ENCODE peak calls at places on chromosomes 1 and 21, in ten cellular contexts. P is foreskin fibroblast; K is adrenal gland; J is NCI-H2171; T is Jurkat, Clone E6-1; L is GM20000; M is 8988T; F is iPS-NIHi11; D is SHP77; G is GM12878. B is an unnamed sample.

GRCh38 chr1:175725684-175726083 is 17.7 kb downstream of the TNR start:
- DNase-seq in P (peak), K (no peak), J (no peak), T (peak), L (peak), M (no peak), F (peak), D (no peak), G (no peak), B (no peak)

GRCh38 chr21:41360072-41360821 is 1.6 kb upstream of the MX2 start:
- DNase-seq in P (peak), K (peak), J (no peak), T (no peak), L (no peak), M (no peak), F (no peak), D (peak), G (no peak), B (no peak)

GRCh38 chr1:36223373-36223995 is 759 bp upstream of the THRAP3 start:
- DNase-seq in P (peak), K (no peak), J (no peak), T (peak), L (peak), M (no peak), F (no peak), D (peak), G (peak), B (peak)

GRCh38 chr1:65254320-65255087 is 54.8 kb upstream of the DNAJC6 start:
- DNase-seq in P (peak), K (peak), J (peak), T (peak), L (peak), M (peak), F (peak), D (peak), G (no peak), B (peak)

GRCh38 chr1:17075470-17076255 is 21.8 kb upstream of the SDHB start:
- DNase-seq in P (no peak), K (peak), J (no peak), T (peak), L (peak), M (no peak), F (peak), D (peak), G (no peak), B (no peak)

GRCh38 chr1:180815188-180815587 is 97.5 kb upstream of the KIAA1614 start:
- DNase-seq in P (no peak), K (no peak), J (peak), T (no peak), L (no peak), M (no peak), F (no peak), D (peak), G (no peak), B (no peak)

GRCh38 chr1:85615536-85615935 is 35.0 kb downstream of the CCN1 start:
- DNase-seq in P (no peak), K (no peak), J (no peak), T (no peak), L (no peak), M (no peak), F (no peak), D (no peak), G (no peak), B (no peak)

GRCh38 chr1:170247751-170248521 is 102.2 kb downstream of the NTMT2 start:
- DNase-seq in P (no peak), K (no peak), J (no peak), T (peak), L (peak), M (no peak), F (no peak), D (no peak), G (peak), B (no peak)

GRCh38 chr1:1063945-1064831 is 9.9 kb downstream of the RNF223 start:
- DNase-seq in P (peak), K (peak), J (peak), T (no peak), L (peak), M (peak), F (peak), D (peak), G (peak), B (peak)

GRCh38 chr1:12251442-12251841 is 21.6 kb downstream of the VPS13D start:
- DNase-seq in P (peak), K (no peak), J (no peak), T (no peak), L (no peak), M (no peak), F (no peak), D (no peak), G (no peak), B (no peak)

GRCh38 chr1:34884961-34885360 is 25.4 kb upstream of the SMIM12 start:
- DNase-seq in P (no peak), K (no peak), J (no peak), T (no peak), L (peak), M (no peak), F (peak), D (no peak), G (no peak), B (no peak)

GRCh38 chr21:45120975-45121374 is 46.6 kb downstream of the ADARB1 start:
- DNase-seq in P (no peak), K (no peak), J (no peak), T (no peak), L (no peak), M (no peak), F (no peak), D (no peak), G (no peak), B (no peak)

GRCh38 chr21:45819478-45820170 is 161.9 kb upstream of the COL6A1 start:
- DNase-seq in P (no peak), K (no peak), J (no peak), T (no peak), L (no peak), M (no peak), F (no peak), D (peak), G (no peak), B (no peak)

GRCh38 chr1:189275786-189276185 is 1201.9 kb downstream of the BRINP3 start:
- DNase-seq in P (no peak), K (no peak), J (no peak), T (no peak), L (no peak), M (no peak), F (no peak), D (no peak), G (no peak), B (no peak)

GRCh38 chr21:46538262-46538661 is 66.6 kb downstream of the S100B start:
- DNase-seq in P (no peak), K (no peak), J (no peak), T (no peak), L (no peak), M (no peak), F (no peak), D (no peak), G (no peak), B (no peak)

GRCh38 chr1:192604979-192605620 is 29.5 kb downstream of the RGS1 start:
- DNase-seq in P (no peak), K (no peak), J (no peak), T (no peak), L (no peak), M (no peak), F (no peak), D (no peak), G (peak), B (no peak)

GRCh38 chr1:103284270-103284669 is 175.9 kb upstream of the COL11A1 start:
- DNase-seq in P (no peak), K (no peak), J (no peak), T (no peak), L (no peak), M (no peak), F (no peak), D (no peak), G (no peak), B (no peak)